ENCODE peak calls at places on chromosomes 3 and 15, in nine cellular contexts. D, M, Y, V, J, U, O, Z and E are unnamed samples. For H3K9me3, the result is how much of the 10 kb centered on the place peaks cover.

GRCh38 chr15:55257933-55258332 is 31.7 kb downstream of the RAB27A start:
- DNase-seq in D (no peak), M (no peak), Y (no peak), V (no peak), J (no peak), U (no peak), O (no peak), Z (no peak), E (no peak)

GRCh38 chr3:63900459-63900858 is 11.7 kb downstream of the SCAANT1 start:
- DNase-seq in D (no peak), M (no peak), Y (no peak), V (no peak), J (no peak), U (no peak), O (no peak), Z (no peak), E (no peak)

GRCh38 chr3:33660035-33660434 is 58.0 kb downstream of the CLASP2 start:
- DNase-seq in D (no peak), M (no peak), Y (no peak), V (no peak), J (no peak), U (no peak), O (no peak), Z (no peak), E (no peak)

GRCh38 chr3:169764164-169764452 is 752 bp downstream of the TERC start:
- DNase-seq in D (no peak), M (peak), Y (no peak), V (no peak), J (no peak), U (peak), O (no peak), Z (no peak), E (no peak)

GRCh38 chr3:189058071-189058470 is 113.7 kb upstream of the TPRG1 start:
- DNase-seq in D (no peak), M (no peak), Y (no peak), V (no peak), J (no peak), U (no peak), O (no peak), Z (no peak), E (no peak)

GRCh38 chr3:127831723-127832172 is 9.4 kb upstream of the MGLL start:
- DNase-seq in D (peak), M (peak), Y (no peak), V (no peak), J (peak), U (peak), O (peak), Z (peak), E (no peak)

GRCh38 chr3:7112523-7113056 is 251.7 kb downstream of the GRM7 start:
- DNase-seq in D (no peak), M (no peak), Y (no peak), V (no peak), J (no peak), U (no peak), O (no peak), Z (no peak), E (no peak)

GRCh38 chr3:87145553-87145952 is 81.6 kb upstream of the CHMP2B start:
- DNase-seq in D (no peak), M (peak), Y (no peak), V (no peak), J (no peak), U (no peak), O (no peak), Z (no peak), E (no peak)

GRCh38 chr3:10116138-10116460 is 624 bp downstream of the BRK1 start:
- DNase-seq in D (no peak), M (no peak), Y (no peak), V (no peak), J (no peak), U (no peak), O (no peak), Z (no peak), E (no peak)

GRCh38 chr3:55330355-55330754 is 156.8 kb downstream of the WNT5A start:
- DNase-seq in D (no peak), M (no peak), Y (no peak), V (peak), J (no peak), U (peak), O (no peak), Z (peak), E (peak)

GRCh38 chr15:56767315-56767714 is 34.0 kb upstream of the ZNF280D start:
- DNase-seq in D (no peak), M (no peak), Y (no peak), V (no peak), J (no peak), U (no peak), O (no peak), Z (no peak), E (no peak)

GRCh38 chr3:141275973-141276372 is 44.3 kb downstream of the PXYLP1 start:
- DNase-seq in D (no peak), M (no peak), Y (no peak), V (no peak), J (no peak), U (no peak), O (no peak), Z (peak), E (peak)

GRCh38 chr15:85274315-85275050 is 105.9 kb upstream of the AKAP13 start:
- DNase-seq in D (no peak), M (no peak), Y (no peak), V (no peak), J (no peak), U (no peak), O (no peak), Z (no peak), E (no peak)

GRCh38 chr15:80418892-80419537 is 14.8 kb downstream of the ARNT2 start:
- DNase-seq in D (no peak), M (peak), Y (no peak), V (no peak), J (no peak), U (no peak), O (no peak), Z (peak), E (peak)

GRCh38 chr15:50353251-50353998 is 1.6 kb downstream of the GABPB1 start:
- DNase-seq in D (no peak), M (peak), Y (no peak), V (no peak), J (no peak), U (no peak), O (no peak), Z (no peak), E (peak)

GRCh38 chr15:58551764-58552504 is 120.1 kb downstream of the LIPC start:
- DNase-seq in D (peak), M (no peak), Y (no peak), V (no peak), J (no peak), U (no peak), O (no peak), Z (peak), E (peak)

GRCh38 chr3:40267940-40268707 is 41.4 kb upstream of the EIF1B start:
- DNase-seq in D (no peak), M (no peak), Y (no peak), V (no peak), J (no peak), U (no peak), O (no peak), Z (no peak), E (no peak)

GRCh38 chr3:94716326-94717018 is 653.6 kb downstream of the NSUN3 start:
- DNase-seq in D (no peak), M (no peak), Y (no peak), V (no peak), J (no peak), U (no peak), O (peak), Z (no peak), E (no peak)

GRCh38 chr3:58163234-58163633 is 47.5 kb downstream of the DNASE1L3 start:
- DNase-seq in D (peak), M (no peak), Y (no peak), V (no peak), J (no peak), U (peak), O (no peak), Z (no peak), E (peak)

GRCh38 chr3:58167431-58168351 is 43.1 kb downstream of the DNASE1L3 start:
- DNase-seq in D (peak), M (peak), Y (peak), V (no peak), J (peak), U (peak), O (peak), Z (peak), E (peak)

GRCh38 chr3:58164916-58165821 is 45.6 kb downstream of the DNASE1L3 start:
- DNase-seq in D (no peak), M (no peak), Y (peak), V (no peak), J (no peak), U (no peak), O (peak), Z (no peak), E (no peak)

GRCh38 chr3:58161435-58162398 is 49.1 kb downstream of the DNASE1L3 start:
- DNase-seq in D (peak), M (no peak), Y (peak), V (peak), J (no peak), U (peak), O (peak), Z (peak), E (peak)

GRCh38 chr3:58164199-58164879 is 46.4 kb downstream of the DNASE1L3 start:
- DNase-seq in D (peak), M (no peak), Y (peak), V (no peak), J (peak), U (peak), O (peak), Z (peak), E (peak)
- H3K27ac ChIP-seq in D (peak), M (no peak), Y (peak), V (peak), J (peak), U (peak), O (peak), Z (no peak), E (peak)

GRCh38 chr15:99734575-99734974 is 1.3 kb upstream of the LYSMD4 start:
- DNase-seq in D (no peak), M (no peak), Y (no peak), V (no peak), J (no peak), U (no peak), O (no peak), Z (no peak), E (no peak)

GRCh38 chr15:99732711-99733267 is 448 bp downstream of the LYSMD4 start:
- DNase-seq in D (peak), M (peak), Y (peak), V (no peak), J (peak), U (no peak), O (no peak), Z (no peak), E (no peak)

GRCh38 chr15:99732268-99732641 is 982 bp downstream of the LYSMD4 start:
- DNase-seq in D (no peak), M (no peak), Y (no peak), V (no peak), J (no peak), U (no peak), O (no peak), Z (no peak), E (no peak)

GRCh38 chr15:99731336-99732267 is 1.6 kb downstream of the LYSMD4 start:
- DNase-seq in D (no peak), M (no peak), Y (no peak), V (no peak), J (no peak), U (no peak), O (no peak), Z (no peak), E (no peak)

GRCh38 chr15:99733268-99734039 is at the start of gene LYSMD4:
- DNase-seq in D (peak), M (peak), Y (peak), V (peak), J (peak), U (peak), O (peak), Z (peak), E (peak)
- H3K4me3 ChIP-seq in D (peak), M (peak), Y (peak), V (peak), J (peak), U (peak), O (peak), Z (peak), E (peak)

DNA sequence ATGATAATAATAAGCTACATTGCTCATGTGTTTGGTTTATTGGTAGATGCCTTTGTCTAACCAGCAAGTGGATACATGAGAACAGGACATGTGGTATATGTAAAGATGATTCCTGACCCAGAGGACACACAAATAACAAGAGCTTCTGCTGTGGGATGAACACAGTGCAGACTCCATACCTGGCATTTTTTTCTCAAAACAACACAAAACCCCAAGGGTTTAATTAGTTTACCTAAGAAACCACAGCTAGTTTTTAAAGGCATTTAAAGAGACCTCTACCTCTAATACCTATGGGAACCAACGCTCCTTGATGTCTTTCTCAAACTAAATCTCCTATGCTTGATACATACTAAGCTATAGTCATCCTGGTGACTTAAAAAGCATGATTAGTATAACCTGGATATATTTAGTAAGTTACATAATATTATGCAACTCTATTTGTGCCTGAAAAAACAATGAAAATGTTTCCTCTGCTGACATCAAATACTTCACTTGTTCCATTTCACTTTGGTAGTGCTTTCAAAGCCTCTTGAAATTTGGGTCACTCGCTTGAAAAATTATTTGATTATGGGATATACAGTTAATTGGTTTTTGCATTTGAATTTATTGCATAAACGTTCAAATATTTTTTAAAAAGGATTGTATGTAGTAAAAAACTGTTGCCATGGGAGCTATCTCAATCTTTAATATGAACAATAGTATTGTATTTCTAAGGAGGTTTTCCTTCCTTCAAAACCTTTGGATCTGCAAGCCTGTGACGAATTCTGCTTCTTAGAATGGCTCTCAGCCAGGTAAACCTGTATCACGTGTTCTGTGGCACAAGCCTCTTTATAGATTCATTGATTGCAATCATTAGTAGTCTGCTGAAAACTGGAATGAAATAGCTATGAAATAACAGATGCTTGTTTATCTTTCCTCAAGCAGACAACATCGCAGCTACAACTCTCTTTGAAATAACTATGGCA is 233.0 kb upstream of the KCNMB2 start:
- DNase-seq in D (no peak), M (no peak), Y (no peak), V (no peak), J (no peak), U (no peak), O (no peak), Z (no peak), E (no peak)
- H3K9me3 ChIP-seq in D (under half), M (under half), Y (under half), V (under half), J (under half), U (under half), O (under half), Z (under half), E (under half)

GRCh38 chr3:88912294-88913014 is 195.0 kb upstream of the EPHA3 start:
- DNase-seq in D (no peak), M (no peak), Y (no peak), V (no peak), J (no peak), U (no peak), O (no peak), Z (no peak), E (no peak)
- H3K27ac ChIP-seq in D (no peak), M (no peak), Y (no peak), V (no peak), J (no peak), U (no peak), O (no peak), Z (no peak), E (no peak)

GRCh38 chr15:76286231-76286879 is 24.9 kb downstream of the ETFA start:
- DNase-seq in D (no peak), M (peak), Y (no peak), V (no peak), J (no peak), U (no peak), O (no peak), Z (no peak), E (no peak)
- H3K4me3 ChIP-seq in D (no peak), M (peak), Y (no peak), V (no peak), J (no peak), U (no peak), O (no peak), Z (no peak), E (no peak)

GRCh38 chr15:25093455-25094029 is 138.8 kb downstream of the SNRPN start:
- DNase-seq in D (no peak), M (no peak), Y (no peak), V (no peak), J (no peak), U (no peak), O (no peak), Z (no peak), E (no peak)

GRCh38 chr15:25094519-25094918 is 139.7 kb downstream of the SNRPN start:
- DNase-seq in D (no peak), M (no peak), Y (no peak), V (no peak), J (no peak), U (no peak), O (no peak), Z (no peak), E (no peak)

GRCh38 chr15:25095179-25095578 is 140.4 kb downstream of the SNRPN start:
- DNase-seq in D (no peak), M (no peak), Y (no peak), V (no peak), J (no peak), U (no peak), O (no peak), Z (no peak), E (no peak)

GRCh38 chr15:25092661-25093060 is 137.9 kb downstream of the SNRPN start:
- DNase-seq in D (no peak), M (no peak), Y (no peak), V (no peak), J (no peak), U (no peak), O (no peak), Z (no peak), E (no peak)

GRCh38 chr15:25094066-25094465 is 139.3 kb downstream of the SNRPN start:
- DNase-seq in D (no peak), M (no peak), Y (no peak), V (no peak), J (no peak), U (peak), O (no peak), Z (no peak), E (no peak)
- H3K9me3 ChIP-seq in D (under half), M (under half), Y (under half), V (under half), J (half or more), U (half or more), O (under half), Z (under half), E (under half)

GRCh38 chr15:63405159-63405558 is 23.5 kb upstream of the CA12 start:
- DNase-seq in D (no peak), M (no peak), Y (no peak), V (no peak), J (no peak), U (no peak), O (no peak), Z (no peak), E (no peak)

GRCh38 chr15:63408514-63408913 is 26.9 kb upstream of the CA12 start:
- DNase-seq in D (no peak), M (no peak), Y (no peak), V (no peak), J (no peak), U (no peak), O (no peak), Z (no peak), E (no peak)

GRCh38 chr15:63407612-63408011 is 26.0 kb upstream of the CA12 start:
- DNase-seq in D (no peak), M (no peak), Y (no peak), V (no peak), J (no peak), U (no peak), O (no peak), Z (no peak), E (no peak)

GRCh38 chr15:63405683-63406456 is 24.2 kb upstream of the CA12 start:
- DNase-seq in D (no peak), M (peak), Y (no peak), V (no peak), J (no peak), U (no peak), O (no peak), Z (no peak), E (no peak)

GRCh38 chr15:63409179-63409578 is 27.5 kb upstream of the CA12 start:
- DNase-seq in D (no peak), M (no peak), Y (no peak), V (no peak), J (no peak), U (no peak), O (no peak), Z (no peak), E (no peak)
- H3K27ac ChIP-seq in D (no peak), M (no peak), Y (no peak), V (no peak), J (no peak), U (no peak), O (no peak), Z (no peak), E (no peak)

GRCh38 chr3:52845157-52845556 is 10.3 kb upstream of the MUSTN1 start:
- DNase-seq in D (peak), M (no peak), Y (peak), V (no peak), J (peak), U (peak), O (peak), Z (no peak), E (no peak)
- H3K4me3 ChIP-seq in D (no peak), M (no peak), Y (no peak), V (no peak), J (peak), U (no peak), O (no peak), Z (no peak), E (no peak)

GRCh38 chr3:59608356-59608755 is 558.5 kb upstream of the CFAP20DC start:
- DNase-seq in D (no peak), M (no peak), Y (no peak), V (no peak), J (no peak), U (no peak), O (no peak), Z (no peak), E (no peak)

GRCh38 chr3:59606638-59607262 is 556.9 kb upstream of the CFAP20DC start:
- DNase-seq in D (no peak), M (no peak), Y (no peak), V (no peak), J (no peak), U (no peak), O (no peak), Z (no peak), E (no peak)

GRCh38 chr3:59607628-59608027 is 557.8 kb upstream of the CFAP20DC start:
- DNase-seq in D (no peak), M (no peak), Y (no peak), V (no peak), J (no peak), U (no peak), O (no peak), Z (no peak), E (no peak)

GRCh38 chr3:59609967-59610366 is 560.1 kb upstream of the CFAP20DC start:
- DNase-seq in D (peak), M (no peak), Y (peak), V (no peak), J (peak), U (no peak), O (no peak), Z (no peak), E (no peak)

DNA sequence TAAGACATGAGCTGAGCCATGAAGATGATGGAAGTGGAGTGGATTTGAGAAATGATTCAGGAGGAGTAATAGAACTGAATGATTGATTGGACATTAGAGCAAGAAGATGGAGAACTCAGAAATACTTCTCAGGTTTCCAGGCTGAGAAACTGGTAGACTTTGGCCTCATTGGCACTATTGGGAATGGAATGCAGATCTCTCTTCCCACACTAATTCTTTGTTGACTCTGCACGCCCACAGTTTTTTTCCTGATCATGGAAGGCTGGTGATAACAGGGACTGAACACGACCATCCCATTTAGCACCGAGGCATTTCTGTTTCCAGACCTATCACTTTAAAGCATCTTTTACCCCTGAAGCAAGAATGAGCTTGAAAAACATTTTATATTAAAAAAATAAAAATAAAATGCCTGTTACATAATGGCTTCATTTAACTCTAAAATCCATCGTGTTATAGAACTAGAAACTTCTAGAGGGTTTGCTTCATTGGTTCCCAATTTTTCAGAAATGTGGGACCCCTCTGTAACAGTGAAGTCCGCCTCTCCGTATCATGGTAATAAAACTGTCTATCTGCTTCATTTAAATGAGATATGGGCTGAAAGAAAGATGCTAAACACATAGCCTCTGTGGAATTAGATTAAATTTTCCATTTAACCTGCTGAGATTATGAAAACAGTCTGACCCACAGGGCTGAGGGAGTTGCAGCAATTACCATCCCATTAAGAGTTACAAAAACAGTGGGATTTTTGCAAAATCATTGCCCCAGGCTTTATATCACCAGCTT is 562.0 kb upstream of the CFAP20DC start:
- DNase-seq in D (no peak), M (no peak), Y (no peak), V (no peak), J (no peak), U (no peak), O (no peak), Z (no peak), E (no peak)
- H3K9me3 ChIP-seq in D (under half), M (under half), Y (under half), V (under half), J (under half), U (under half), O (under half), Z (under half), E (under half)